ENCODE peak calls at places on chromosomes 16 and 17, in nine cellular contexts. C is caudate nucleus; Q is SJSA1; V is body of pancreas; E is neural progenitor cell; I is mesendoderm; Y is left ventricle myocardium inferior; M is heart right ventricle; J is CD4-positive, CD25-positive, alpha-beta regulatory T cell. P is an unnamed sample.

GRCh38 chr17:62653002-62653830 is 25.7 kb downstream of the MRC2 start:
- DNase-seq in I (peak; percentile 99), Y (peak; percentile 77), E (peak; percentile 95), J (no peak), M (peak; percentile 70), Q (peak; percentile 94), C (peak; percentile 33), V (peak; percentile 65), P (peak; percentile 71)

GRCh38 chr16:12461971-12462370 is 341.7 kb downstream of the CPPED1 start:
- DNase-seq in Y (no peak), V (no peak), I (no peak), Q (no peak), E (no peak), C (no peak), M (no peak), J (no peak), P (no peak)

GRCh38 chr17:1137465-1137894 is 42.3 kb downstream of the ABR start:
- DNase-seq in Y (no peak), E (no peak), Q (no peak), C (no peak), V (no peak), J (no peak), M (peak; percentile 36), I (peak; percentile 41), P (no peak)

GRCh38 chr17:31433091-31433790 is 41.8 kb downstream of the RAB11FIP4 start:
- DNase-seq in E (no peak), I (no peak), J (no peak), M (no peak), V (no peak), Q (no peak), Y (no peak), C (no peak), P (no peak)

GRCh38 chr16:642189-643049 is 791 bp downstream of the MCRIP2 start:
- DNase-seq in I (peak; percentile 23), V (peak; percentile 87), Y (peak; percentile 67), Q (no peak), J (peak; percentile 25), M (peak; percentile 66), C (peak; percentile 19), E (peak; percentile 54), P (peak; percentile 81)

GRCh38 chr16:53726625-53727024 is 22.7 kb downstream of the FTO start:
- DNase-seq in Y (no peak), M (no peak), V (no peak), C (no peak), Q (no peak), J (no peak), E (peak; percentile 40), I (no peak), P (no peak)

GRCh38 chr17:16439303-16439791 is 24.0 kb downstream of the TRPV2 start:
- DNase-seq in Y (no peak), V (no peak), C (no peak), I (no peak), Q (no peak), E (no peak), J (no peak), M (no peak), P (peak; percentile 27)

GRCh38 chr16:4376126-4376819 is 4.6 kb downstream of the VASN start:
- DNase-seq in Y (peak; percentile 91), J (no peak), M (peak; percentile 86), Q (peak; percentile 93), E (peak; percentile 4), V (peak; percentile 97), I (no peak), C (peak; percentile 53), P (peak; percentile 93)

GRCh38 chr17:83056583-83057396 is 22.6 kb upstream of the METRNL start:
- DNase-seq in I (no peak), Q (peak; percentile 47), E (peak; percentile 0), M (no peak), C (no peak), J (no peak), Y (no peak), V (no peak), P (no peak)

GRCh38 chr16:6684076-6684673 is 648.5 kb upstream of the RBFOX1 start:
- DNase-seq in V (no peak), Q (no peak), J (no peak), E (peak; percentile 65), Y (no peak), I (peak; percentile 45), C (no peak), M (no peak), P (no peak)

GRCh38 chr17:43612515-43612914 is 49.2 kb downstream of the MEOX1 start:
- DNase-seq in J (no peak), M (no peak), V (no peak), Y (no peak), I (no peak), E (no peak), C (no peak), Q (no peak), P (no peak)

DNA sequence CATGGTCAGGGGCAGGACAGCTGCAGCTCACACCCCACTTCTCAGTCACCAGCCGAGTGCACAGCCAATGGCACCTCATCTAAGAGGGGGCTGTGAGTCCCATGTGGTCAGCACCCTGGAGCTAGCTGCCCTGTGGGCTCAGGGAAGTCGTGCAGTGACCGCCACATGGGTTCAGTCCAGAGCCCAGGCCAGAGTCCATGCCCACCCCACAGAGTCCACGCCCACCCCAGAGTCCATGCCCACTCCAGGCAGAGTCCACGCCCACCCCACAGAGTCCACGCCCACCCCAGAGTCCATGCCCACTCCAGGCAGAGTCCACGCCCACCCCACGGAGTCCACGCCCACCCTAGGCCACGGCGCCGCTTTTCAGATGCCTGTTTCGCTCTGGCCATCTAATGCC is 24.1 kb downstream of the SLC7A5 start:
- DNase-seq in E (no peak), Y (no peak), Q (no peak), I (no peak), V (no peak), J (no peak), C (no peak), M (no peak), P (no peak)
- H3K27ac ChIP-seq in E (no peak overlapping the region), Y (no peak overlapping the region), Q (no peak overlapping the region), I (no peak overlapping the region), V (no peak overlapping the region), J (no peak overlapping the region), C (no peak overlapping the region), M (no peak overlapping the region), P (no peak overlapping the region)

GRCh38 chr17:68247445-68248198 is at the start of gene AMZ2:
- DNase-seq in C (peak; percentile 96), M (peak; percentile 93), I (peak; percentile 94), E (peak; percentile 97), J (peak; percentile 93), V (peak; percentile 94), Q (peak; percentile 96), Y (peak; percentile 94), P (peak; percentile 94)
- H3K27ac ChIP-seq in C (peak within 1 kb of the TSS; percentile 95), M (peak within 1 kb of the TSS; percentile 96), I (peak within 1 kb of the TSS; percentile 46), E (peak within 1 kb of the TSS; percentile 44), J (peak within 1 kb of the TSS; percentile 98), V (peak within 1 kb of the TSS; percentile 93), Q (peak within 1 kb of the TSS; percentile 68), Y (peak within 1 kb of the TSS; percentile 98), P (peak within 1 kb of the TSS; percentile 98)

GRCh38 chr16:24203675-24204074 is 52.5 kb upstream of the CACNG3 start:
- DNase-seq in M (no peak), Y (no peak), E (no peak), V (no peak), I (no peak), Q (no peak), C (no peak), J (no peak), P (no peak)

GRCh38 chr16:24208710-24209109 is 47.4 kb upstream of the CACNG3 start:
- DNase-seq in I (peak; percentile 93), J (no peak), Q (no peak), Y (no peak), E (peak; percentile 94), M (peak; percentile 11), C (peak; percentile 38), V (no peak), P (no peak)

GRCh38 chr16:24204150-24204665 is 51.9 kb upstream of the CACNG3 start:
- DNase-seq in M (no peak), J (no peak), V (no peak), Y (no peak), C (no peak), Q (no peak), E (no peak), I (peak; percentile 60), P (no peak)

DNA sequence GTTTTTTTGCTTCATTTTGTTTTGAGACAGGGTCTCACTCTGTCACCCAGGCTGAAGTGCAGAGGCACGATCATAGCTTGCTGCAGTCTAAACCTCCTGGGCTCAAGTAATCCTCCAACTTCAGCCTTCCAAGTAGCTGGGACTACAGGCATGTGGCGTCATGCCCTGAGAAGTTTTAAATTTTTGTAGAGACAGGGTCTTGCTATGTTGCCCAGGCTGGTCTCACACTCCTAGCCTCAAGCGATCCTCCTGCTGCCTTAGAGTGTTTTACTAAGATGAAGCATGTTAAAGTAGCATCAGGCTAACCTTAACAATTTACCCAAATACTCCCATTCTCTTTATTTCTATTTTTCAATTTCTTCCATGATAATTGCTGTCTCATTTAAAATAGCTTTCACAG is 49.2 kb upstream of the CACNG3 start:
- DNase-seq in E (no peak), Q (no peak), J (no peak), I (no peak), C (no peak), M (no peak), V (no peak), Y (no peak), P (no peak)
- H3K27ac ChIP-seq in E (no peak overlapping the region), Q (no peak overlapping the region), J (no peak overlapping the region), I (no peak overlapping the region), C (no peak overlapping the region), M (no peak overlapping the region), V (no peak overlapping the region), Y (no peak overlapping the region), P (no peak overlapping the region)

GRCh38 chr17:5431929-5432556 is 6.9 kb downstream of the C1QBP start:
- DNase-seq in E (no peak), I (no peak), Y (no peak), M (no peak), Q (no peak), C (no peak), J (no peak), V (no peak), P (no peak)

GRCh38 chr17:5439446-5439764 is 450 bp upstream of the C1QBP start:
- DNase-seq in M (no peak), C (no peak), E (no peak), Y (no peak), J (no peak), Q (no peak), I (no peak), V (no peak), P (no peak)

GRCh38 chr17:5438716-5439445 is at the start of gene C1QBP:
- DNase-seq in J (peak; percentile 85), Q (peak; percentile 86), C (peak; percentile 82), M (peak; percentile 92), V (peak; percentile 92), I (peak; percentile 95), Y (peak; percentile 93), E (peak; percentile 96), P (peak; percentile 94)

GRCh38 chr17:5434984-5435383 is 4.0 kb downstream of the C1QBP start:
- DNase-seq in E (no peak), J (no peak), C (no peak), Y (no peak), V (no peak), Q (no peak), M (no peak), I (no peak), P (no peak)

DNA sequence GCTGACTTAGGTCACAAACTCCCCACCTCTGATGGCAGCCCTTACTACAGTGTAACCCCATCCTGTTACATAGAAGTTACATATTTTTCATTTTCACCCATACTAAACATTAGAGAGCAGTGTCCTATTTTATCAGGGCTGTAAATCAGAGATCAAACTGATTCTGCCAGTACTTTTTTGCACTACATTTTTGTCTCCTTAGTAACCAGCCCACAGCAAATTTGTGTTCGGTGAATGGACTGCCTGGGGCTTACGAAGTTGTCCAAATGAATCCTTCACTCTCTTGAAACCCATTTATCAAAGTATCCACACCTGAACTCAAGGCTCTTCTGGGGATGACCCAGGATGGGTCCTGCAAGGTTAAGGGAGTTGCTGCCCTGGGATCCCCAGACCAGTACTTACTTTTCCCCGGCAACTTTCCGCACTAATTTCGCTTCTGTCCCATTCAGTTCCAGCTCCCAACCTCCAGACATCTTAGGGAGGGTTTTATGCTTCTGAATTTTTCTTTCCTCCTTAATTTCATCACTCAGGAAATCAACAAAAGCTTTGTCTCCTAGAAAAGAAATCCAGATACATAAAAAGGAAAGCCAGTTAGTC is 1.1 kb downstream of the C1QBP start:
- DNase-seq in Q (no peak), J (no peak), C (no peak), V (no peak), M (no peak), I (no peak), E (no peak), Y (no peak), P (no peak)
- H3K27ac ChIP-seq in Q (peak overlapping the region; percentile 4), J (peak overlapping the region; percentile 75), C (no peak overlapping the region), V (peak overlapping the region; percentile 84), M (no peak overlapping the region), I (no peak overlapping the region), E (no peak overlapping the region), Y (peak overlapping the region; percentile 87), P (no peak overlapping the region)